ENCODE peak calls at places on chromosomes 11 and 22, in nine cellular contexts. A, K, Q, E, T, X, M, U and W are unnamed samples.

GRCh38 chr11:79333381-79333780 is 107.4 kb downstream of the TENM4 start:
- DNase-seq in A (no peak), K (no peak), Q (no peak), E (no peak), T (no peak), X (no peak), M (no peak), U (no peak), W (no peak)

GRCh38 chr22:26333088-26333800 is 95.8 kb upstream of the ASPHD2 start:
- DNase-seq in A (no peak), K (no peak), Q (peak; percentile 67), E (no peak), T (no peak), X (no peak), M (no peak), U (no peak), W (no peak)

GRCh38 chr11:84089072-84090057 is 803.2 kb upstream of the CCDC90B start:
- DNase-seq in A (no peak), K (no peak), Q (no peak), E (no peak), T (no peak), X (no peak), M (peak; percentile 31), U (no peak), W (no peak)

GRCh38 chr11:23932485-23932898 is 564.4 kb upstream of the LUZP2 start:
- DNase-seq in A (no peak), K (no peak), Q (no peak), E (peak; percentile 84), T (no peak), X (peak; percentile 49), M (no peak), U (no peak), W (no peak)

GRCh38 chr11:22192642-22193347 is at the start of gene ANO5:
- DNase-seq in A (no peak), K (peak; percentile 72), Q (peak; percentile 92), E (peak; percentile 17), T (peak; percentile 29), X (no peak), M (peak; percentile 80), U (peak; percentile 71), W (peak; percentile 64)

GRCh38 chr22:22431271-22432220 is 77.0 kb downstream of the ZNF280B start:
- DNase-seq in A (peak; percentile 33), K (peak; percentile 61), Q (peak; percentile 68), E (peak; percentile 32), T (peak; percentile 63), X (peak; percentile 39), M (peak; percentile 1), U (peak; percentile 53), W (peak; percentile 24)

GRCh38 chr22:36282078-36282831 is 29.3 kb downstream of the APOL1 start:
- DNase-seq in A (no peak), K (no peak), Q (no peak), E (no peak), T (no peak), X (no peak), M (no peak), U (no peak), W (no peak)

GRCh38 chr11:68870470-68870869 is 28.8 kb upstream of the CPT1A start:
- DNase-seq in A (no peak), K (no peak), Q (no peak), E (no peak), T (no peak), X (no peak), M (peak; percentile 21), U (no peak), W (no peak)

GRCh38 chr11:1040428-1041148 is 4.1 kb upstream of the MUC6 start:
- DNase-seq in A (no peak), K (no peak), Q (no peak), E (peak; percentile 11), T (no peak), X (no peak), M (no peak), U (no peak), W (peak; percentile 51)

GRCh38 chr11:9616858-9617257 is 43.4 kb downstream of the WEE1 start:
- DNase-seq in A (no peak), K (no peak), Q (no peak), E (no peak), T (no peak), X (no peak), M (no peak), U (no peak), W (no peak)

GRCh38 chr22:30906411-30906810 is 62.2 kb downstream of the MORC2 start:
- DNase-seq in A (no peak), K (no peak), Q (no peak), E (no peak), T (no peak), X (no peak), M (no peak), U (no peak), W (no peak)

GRCh38 chr11:613369-613968 is 2.3 kb downstream of the IRF7 start:
- DNase-seq in A (peak; percentile 55), K (no peak), Q (peak; percentile 89), E (peak; percentile 37), T (peak; percentile 69), X (no peak), M (peak; percentile 80), U (peak; percentile 33), W (peak; percentile 88)

GRCh38 chr22:17832665-17833064 is 58.4 kb upstream of the BID start:
- DNase-seq in A (no peak), K (no peak), Q (no peak), E (no peak), T (no peak), X (no peak), M (no peak), U (no peak), W (no peak)

GRCh38 chr11:47403135-47403534 is 5.3 kb upstream of the SLC39A13 start:
- DNase-seq in A (no peak), K (no peak), Q (peak; percentile 40), E (no peak), T (no peak), X (no peak), M (no peak), U (no peak), W (no peak)

GRCh38 chr22:26642465-26643367 is 14.7 kb upstream of the MIAT start:
- DNase-seq in A (peak; percentile 72), K (no peak), Q (no peak), E (peak; percentile 52), T (peak; percentile 65), X (peak; percentile 41), M (no peak), U (no peak), W (peak; percentile 58)

GRCh38 chr22:47034076-47034808 is 271.8 kb downstream of the TBC1D22A start:
- DNase-seq in A (no peak), K (no peak), Q (peak; percentile 12), E (no peak), T (no peak), X (no peak), M (no peak), U (no peak), W (no peak)

GRCh38 chr11:130448416-130449068 is at the start of gene ADAMTS15:
- DNase-seq in A (no peak), K (peak; percentile 83), Q (peak; percentile 92), E (peak; percentile 92), T (peak; percentile 36), X (peak; percentile 93), M (peak; percentile 97), U (peak; percentile 75), W (peak; percentile 81)

GRCh38 chr11:3123316-3123715 is 41.8 kb downstream of the OSBPL5 start:
- DNase-seq in A (no peak), K (no peak), Q (peak; percentile 88), E (peak; percentile 17), T (no peak), X (no peak), M (no peak), U (no peak), W (peak; percentile 89)

GRCh38 chr11:65434667-65435179 is 12.1 kb downstream of the NEAT1 start:
- DNase-seq in A (no peak), K (no peak), Q (no peak), E (no peak), T (no peak), X (peak; percentile 34), M (no peak), U (no peak), W (no peak)

GRCh38 chr11:126636911-126637799 is 281.7 kb downstream of the ST3GAL4 start:
- DNase-seq in A (no peak), K (no peak), Q (no peak), E (peak; percentile 90), T (no peak), X (peak; percentile 70), M (no peak), U (peak; percentile 18), W (no peak)
- TF ChIP-seq CTCF in A (no peak), K (no peak), Q (no peak), E (no peak), T (no peak), X (no peak), M (no peak), U (no peak), W (no peak)

DNA sequence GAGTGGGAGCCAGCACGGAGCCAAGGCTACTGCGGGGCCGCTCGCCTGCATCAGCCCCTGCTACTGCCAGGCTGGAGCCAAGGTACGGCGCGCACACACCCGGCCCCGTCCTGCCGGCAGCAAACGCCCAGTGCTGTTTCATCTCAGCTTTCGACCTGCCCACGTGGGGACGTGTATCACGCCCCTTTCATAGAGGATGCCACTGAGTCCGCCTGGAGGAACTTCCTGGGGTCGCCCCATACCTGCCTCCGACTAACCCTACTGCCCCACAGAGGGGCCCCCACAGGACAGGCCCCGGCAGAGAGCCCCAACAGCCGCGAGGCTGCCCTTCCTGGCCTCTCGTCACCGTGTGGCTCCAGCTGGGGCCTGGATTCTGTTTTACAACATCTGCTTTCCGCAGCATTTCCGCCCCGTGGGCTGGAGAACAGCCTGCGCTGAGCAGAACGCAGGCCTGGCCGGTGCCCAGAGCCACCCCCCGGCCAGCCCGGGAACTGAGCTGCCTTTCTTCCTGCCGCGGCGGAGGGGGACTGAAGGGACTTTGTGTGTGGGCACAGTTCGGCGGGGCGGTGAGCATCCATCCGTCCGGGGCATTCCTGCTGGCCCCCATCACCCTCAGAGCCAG is 22.9 kb upstream of the ARHGAP8 start:
- DNase-seq in A (no peak), K (no peak), Q (peak; percentile 68), E (peak; percentile 66), T (peak; percentile 24), X (peak; percentile 50), M (no peak), U (no peak), W (peak; percentile 87)
- TF ChIP-seq CTCF in A (no peak), K (no peak), Q (peak; percentile 12), E (peak; percentile 12), T (peak; percentile 2), X (peak; percentile 36), M (peak; percentile 45), U (no peak), W (peak; percentile 30)

GRCh38 chr11:15114501-15115475 is at the start of gene INSC:
- DNase-seq in A (no peak), K (no peak), Q (no peak), E (peak; percentile 28), T (no peak), X (no peak), M (peak; percentile 65), U (no peak), W (no peak)
- TF ChIP-seq CTCF in A (no peak), K (no peak), Q (no peak), E (no peak), T (no peak), X (no peak), M (no peak), U (no peak), W (no peak)

DNA sequence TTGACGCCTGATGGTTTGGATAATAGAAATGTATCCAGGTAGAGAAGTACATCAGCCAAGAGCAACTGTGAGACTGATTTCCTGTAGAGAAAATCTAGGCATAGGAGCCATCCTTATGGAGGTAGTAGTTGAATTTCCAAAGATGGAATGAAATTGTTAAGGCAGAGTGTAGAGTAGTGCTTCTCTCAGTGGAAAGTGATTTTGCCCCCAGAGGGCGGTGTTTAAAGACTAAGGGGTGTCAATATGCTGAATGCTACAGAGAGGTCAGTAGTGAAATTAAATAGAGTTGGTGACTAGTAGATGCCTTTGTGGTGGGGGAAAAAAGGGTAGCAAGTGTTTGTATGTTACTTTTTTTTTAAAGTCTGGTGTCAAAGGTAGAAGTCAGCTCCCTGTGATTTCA is 54.5 kb downstream of the TRIM44 start:
- DNase-seq in A (no peak), K (no peak), Q (no peak), E (no peak), T (peak; percentile 18), X (no peak), M (peak; percentile 30), U (no peak), W (no peak)
- TF ChIP-seq CTCF in A (no peak), K (no peak), Q (no peak), E (no peak), T (peak; percentile 9), X (peak; percentile 13), M (peak; percentile 18), U (no peak), W (no peak)